ENCODE peak calls at places on chromosome 18, in six cellular contexts. X, Z, Q, N, O and D are unnamed samples.

GRCh38 chr18:11850821-11851155 is 425 bp upstream of the CHMP1B start:
- DNase-seq in X (no peak), Z (peak), Q (no peak), N (no peak), O (no peak), D (no peak)

GRCh38 chr18:30522288-30522929 is 520.1 kb downstream of the DSC3 start:
- DNase-seq in X (no peak), Z (peak), Q (no peak), N (no peak), O (no peak), D (no peak)

GRCh38 chr18:58223717-58224424 is 179.8 kb downstream of the NEDD4L start:
- DNase-seq in X (peak), Z (no peak), Q (peak), N (peak), O (peak), D (peak)

GRCh38 chr18:26103579-26103978 is 13.2 kb upstream of the SS18 start:
- DNase-seq in X (no peak), Z (peak), Q (no peak), N (no peak), O (no peak), D (no peak)

GRCh38 chr18:55003695-55004094 is 44.4 kb upstream of the CCDC68 start:
- DNase-seq in X (no peak), Z (no peak), Q (no peak), N (no peak), O (no peak), D (no peak)

GRCh38 chr18:77714716-77715115 is 465.1 kb downstream of the GALR1 start:
- DNase-seq in X (no peak), Z (no peak), Q (no peak), N (no peak), O (no peak), D (no peak)

GRCh38 chr18:30245756-30246515 is 796.6 kb downstream of the DSC3 start:
- DNase-seq in X (no peak), Z (no peak), Q (no peak), N (no peak), O (no peak), D (no peak)

GRCh38 chr18:31250902-31251301 is 67.1 kb upstream of the DSG1 start:
- DNase-seq in X (no peak), Z (no peak), Q (no peak), N (no peak), O (no peak), D (no peak)

GRCh38 chr18:79943608-79944125 is 7.8 kb downstream of the SLC66A2 start:
- DNase-seq in X (no peak), Z (no peak), Q (no peak), N (no peak), O (no peak), D (no peak)

GRCh38 chr18:56803076-56803475 is 151.9 kb downstream of the WDR7 start:
- DNase-seq in X (no peak), Z (no peak), Q (no peak), N (no peak), O (no peak), D (no peak)

GRCh38 chr18:49111191-49111988 is 160.6 kb upstream of the SMAD7 start:
- DNase-seq in X (no peak), Z (no peak), Q (no peak), N (no peak), O (no peak), D (no peak)

GRCh38 chr18:66749475-66750035 is 145.7 kb upstream of the CDH19 start:
- DNase-seq in X (no peak), Z (no peak), Q (no peak), N (no peak), O (no peak), D (no peak)

GRCh38 chr18:68467966-68468365 is 246.9 kb downstream of the TMX3 start:
- DNase-seq in X (no peak), Z (no peak), Q (no peak), N (no peak), O (no peak), D (no peak)

GRCh38 chr18:7987284-7987976 is 420.3 kb downstream of the PTPRM start:
- DNase-seq in X (no peak), Z (no peak), Q (no peak), N (no peak), O (peak), D (no peak)
- H3K27ac ChIP-seq in X (no peak), Z (no peak), Q (no peak), N (no peak), O (peak), D (no peak)

DNA sequence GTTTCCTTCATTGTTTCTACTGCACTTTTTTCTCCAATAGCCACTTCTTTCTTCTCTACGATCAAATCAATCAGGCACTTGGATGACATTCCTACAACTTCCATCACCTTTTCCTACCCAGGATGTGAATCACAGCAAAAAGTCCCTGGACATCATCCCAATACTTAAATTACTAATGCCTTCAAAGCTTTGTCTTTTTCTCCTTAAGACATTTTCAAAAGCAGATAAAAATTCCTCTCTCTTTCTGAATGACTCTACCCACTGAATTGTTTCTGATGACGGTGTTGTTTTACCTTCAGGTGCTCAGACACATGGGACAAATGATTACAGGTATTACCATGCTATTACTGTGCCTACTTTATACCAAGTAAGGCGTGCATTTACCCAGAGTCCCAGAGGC is 500.9 kb downstream of the FBXO15 start:
- DNase-seq in X (no peak), Z (no peak), Q (no peak), N (peak), O (peak), D (no peak)
- H3K27ac ChIP-seq in X (no peak), Z (no peak), Q (no peak), N (peak), O (peak), D (peak)

GRCh38 chr18:13453714-13454113 is 235.2 kb downstream of the LDLRAD4 start:
- DNase-seq in X (peak), Z (no peak), Q (no peak), N (no peak), O (no peak), D (no peak)
- H3K27ac ChIP-seq in X (no peak), Z (no peak), Q (no peak), N (no peak), O (no peak), D (no peak)

GRCh38 chr18:34970106-34970505 is 71.1 kb upstream of the MAPRE2 start:
- DNase-seq in X (no peak), Z (no peak), Q (no peak), N (no peak), O (peak), D (no peak)
- H3K27ac ChIP-seq in X (no peak), Z (no peak), Q (no peak), N (no peak), O (no peak), D (no peak)